ENCODE peak calls at places on chromosomes 11 and 22, in seven cellular contexts. Z is left ventricle myocardium inferior; I is sciatic nerve; Q is midbrain; R is mucosa of gallbladder; V is CD8-positive, alpha-beta T cell; C is activated naive CD8-positive, alpha-beta T cell treated with anti-CD3 and anti-CD28 coated beads, Interleukin-2, amount 50 U/mL, for 24 hours. W is an unnamed sample.

GRCh38 chr11:68655806-68656205 is 28.5 kb upstream of the GAL start:
- DNase-seq in Z (no peak), I (no peak), Q (no peak), R (no peak), V (no peak), C (no peak), W (no peak)

GRCh38 chr11:2796508-2797180 is 88.9 kb downstream of the CDKN1C start:
- DNase-seq in Z (peak), I (peak), Q (no peak), R (no peak), V (no peak), C (no peak), W (no peak)

GRCh38 chr11:47461876-47462275 is 12.9 kb upstream of the RAPSN start:
- DNase-seq in Z (no peak), I (no peak), Q (no peak), R (no peak), V (no peak), C (no peak), W (peak)

GRCh38 chr11:1128333-1129142 is 29.2 kb upstream of the MUC5AC start:
- DNase-seq in Z (no peak), I (no peak), Q (no peak), R (no peak), V (no peak), C (no peak), W (peak)

GRCh38 chr11:68979931-68980775 is 633 bp downstream of the MRGPRD start:
- DNase-seq in Z (no peak), I (peak), Q (no peak), R (no peak), V (no peak), C (no peak), W (peak)

GRCh38 chr22:36087784-36088183 is 59.2 kb upstream of the RBFOX2 start:
- DNase-seq in Z (no peak), I (no peak), Q (no peak), R (no peak), V (no peak), C (no peak), W (no peak)

GRCh38 chr11:62558669-62559068 is 12.1 kb upstream of the AHNAK start:
- DNase-seq in Z (peak), I (no peak), Q (no peak), R (no peak), V (no peak), C (no peak), W (peak)

GRCh38 chr11:118618991-118619375 is 11.6 kb downstream of the PHLDB1 start:
- DNase-seq in Z (peak), I (no peak), Q (no peak), R (no peak), V (no peak), C (no peak), W (peak)

GRCh38 chr11:102191832-102192231 is 81.6 kb downstream of the YAP1 start:
- DNase-seq in Z (no peak), I (no peak), Q (no peak), R (no peak), V (no peak), C (no peak), W (no peak)

GRCh38 chr11:83508804-83509203 is 222.6 kb upstream of the CCDC90B start:
- DNase-seq in Z (no peak), I (no peak), Q (no peak), R (peak), V (no peak), C (no peak), W (no peak)

GRCh38 chr11:128518493-128519207 is 68.7 kb downstream of the ETS1 start:
- DNase-seq in Z (no peak), I (no peak), Q (no peak), R (no peak), V (no peak), C (no peak), W (no peak)

GRCh38 chr11:123653997-123654565 is 343 bp downstream of the SCN3B start:
- DNase-seq in Z (peak), I (peak), Q (no peak), R (peak), V (no peak), C (peak), W (peak)

GRCh38 chr22:38203855-38204497 is 2.2 kb downstream of the MAFF start:
- DNase-seq in Z (no peak), I (no peak), Q (no peak), R (no peak), V (no peak), C (no peak), W (no peak)

GRCh38 chr11:117796456-117797428 is at the start of gene DSCAML1:
- DNase-seq in Z (no peak), I (no peak), Q (peak), R (no peak), V (peak), C (peak), W (no peak)

GRCh38 chr22:24812950-24813349 is 6.9 kb downstream of the SGSM1 start:
- DNase-seq in Z (no peak), I (no peak), Q (no peak), R (no peak), V (no peak), C (no peak), W (no peak)

GRCh38 chr11:20668844-20669832 is at the start of gene NELL1:
- DNase-seq in Z (no peak), I (no peak), Q (no peak), R (no peak), V (no peak), C (no peak), W (no peak)

GRCh38 chr22:44455151-44455962 is 42.7 kb downstream of the RTL6 start:
- DNase-seq in Z (no peak), I (peak), Q (no peak), R (no peak), V (peak), C (peak), W (peak)